ENCODE peak calls at places on chromosomes 11 and 22, in six cellular contexts. Z is K562, K is GM12891, A is GM12878, S is HepG2, B is H1. W is an unnamed sample.

GRCh38 chr11:66080055-66080817 is 10.2 kb downstream of the PACS1 start:
- DNase-seq in Z (peak; percentile 57), K (no peak), A (no peak), S (peak; percentile 34), B (no peak), W (no peak)

GRCh38 chr22:23045461-23045860 is 24.9 kb upstream of the GNAZ start:
- DNase-seq in Z (no peak), K (no peak), A (no peak), S (no peak), B (no peak), W (no peak)

GRCh38 chr11:2975594-2975993 is 16.5 kb downstream of the NAP1L4 start:
- DNase-seq in Z (peak; percentile 49), K (no peak), A (no peak), S (peak; percentile 50), B (no peak), W (no peak)

GRCh38 chr11:133903056-133903455 is 53.7 kb downstream of the IGSF9B start:
- DNase-seq in Z (no peak), K (no peak), A (no peak), S (no peak), B (no peak), W (no peak)

GRCh38 chr22:50269573-50270301 is 443 bp downstream of the MAPK11 start:
- DNase-seq in Z (peak; percentile 68), K (no peak), A (no peak), S (no peak), B (no peak), W (no peak)

GRCh38 chr11:27282141-27282590 is 80.8 kb downstream of the CCDC34 start:
- DNase-seq in Z (no peak), K (no peak), A (no peak), S (peak; percentile 60), B (no peak), W (no peak)

GRCh38 chr11:81888391-81888790 is 845.3 kb downstream of the FAM181B start:
- DNase-seq in Z (no peak), K (no peak), A (no peak), S (no peak), B (no peak), W (no peak)

GRCh38 chr11:16841481-16841880 is 103.0 kb downstream of the C11orf58 start:
- DNase-seq in Z (no peak), K (no peak), A (no peak), S (no peak), B (no peak), W (no peak)

GRCh38 chr22:36730176-36730858 is 26.8 kb upstream of the CACNG2 start:
- DNase-seq in Z (no peak), K (no peak), A (no peak), S (no peak), B (no peak), W (no peak)

GRCh38 chr22:41816241-41816640 is 15.8 kb downstream of the CCDC134 start:
- DNase-seq in Z (no peak), K (no peak), A (no peak), S (no peak), B (no peak), W (no peak)

GRCh38 chr11:72738199-72739141 is 13.7 kb downstream of the ARAP1 start:
- DNase-seq in Z (peak; percentile 45), K (no peak), A (no peak), S (no peak), B (no peak), W (no peak)

GRCh38 chr11:68649851-68650555 is 34.3 kb upstream of the GAL start:
- DNase-seq in Z (no peak), K (no peak), A (no peak), S (no peak), B (no peak), W (no peak)

GRCh38 chr11:82315093-82315492 is 418.6 kb downstream of the FAM181B start:
- DNase-seq in Z (no peak), K (peak; percentile 12), A (no peak), S (peak; percentile 23), B (peak; percentile 63), W (no peak)

GRCh38 chr11:72816404-72816990 is 2.3 kb downstream of the ATG16L2 start:
- DNase-seq in Z (no peak), K (no peak), A (no peak), S (no peak), B (no peak), W (no peak)

GRCh38 chr11:27279491-27279890 is 83.5 kb downstream of the CCDC34 start:
- DNase-seq in Z (no peak), K (no peak), A (no peak), S (no peak), B (no peak), W (no peak)

GRCh38 chr11:10490398-10491232 is 35.6 kb downstream of the AMPD3 start:
- DNase-seq in Z (peak; percentile 87), K (no peak), A (no peak), S (peak; percentile 68), B (no peak), W (no peak)

GRCh38 chr11:13183094-13183825 is 94.3 kb upstream of the BMAL1 start:
- DNase-seq in Z (no peak), K (no peak), A (no peak), S (peak; percentile 28), B (no peak), W (no peak)

DNA sequence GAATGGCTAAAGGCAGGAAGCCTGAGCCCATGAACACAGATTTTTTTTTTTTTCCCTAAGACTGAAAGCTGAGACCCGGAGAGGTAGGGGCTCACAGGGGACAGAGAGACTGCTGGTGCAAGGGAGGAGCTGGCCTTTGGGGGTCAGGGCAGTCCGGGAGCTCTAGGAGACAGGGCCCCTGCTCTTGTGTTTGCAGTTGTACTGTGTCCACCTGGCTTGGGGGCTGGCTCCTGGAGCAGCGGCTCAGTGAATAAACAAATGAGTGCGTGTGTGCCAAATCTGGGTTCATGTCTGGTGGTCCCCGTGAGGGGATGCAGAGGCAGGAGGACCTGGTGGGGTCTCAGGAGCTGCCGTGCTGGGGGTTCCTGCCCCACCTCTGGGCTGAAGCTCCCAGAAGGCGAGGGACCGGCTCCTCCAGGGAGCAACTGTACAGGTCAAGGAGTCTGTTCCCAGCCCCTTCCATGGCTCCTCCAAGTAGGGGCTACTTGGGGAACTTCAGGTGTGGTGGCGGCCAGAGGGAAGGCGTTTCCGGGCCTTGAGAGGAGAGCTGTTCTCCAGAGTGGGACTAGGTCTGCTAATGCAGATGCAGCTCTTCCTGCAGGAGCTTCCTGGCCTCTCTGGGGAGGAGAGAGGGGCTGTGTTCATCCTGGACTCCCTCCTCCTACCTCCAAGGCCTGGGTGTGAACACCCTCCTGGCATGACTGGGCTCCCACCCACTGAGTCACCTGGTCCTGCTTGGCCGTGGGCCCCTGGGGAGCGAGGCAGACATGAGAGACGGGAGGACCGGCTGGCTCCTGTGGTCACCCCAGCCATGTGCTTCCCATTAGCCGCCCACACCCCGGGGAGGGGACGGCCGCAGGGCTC is 57.6 kb downstream of the FBXO7 start:
- DNase-seq in Z (peak; percentile 77), K (no peak), A (no peak), S (peak; percentile 87), B (peak; percentile 67), W (no peak)
- TF ChIP-seq TAF1 in Z (no peak), K (no peak), A (no peak), S (peak; percentile 71), B (peak; percentile 51), W (no peak)

GRCh38 chr11:116787786-116788486 is at the start of gene ZPR1:
- DNase-seq in Z (peak; percentile 91), K (peak; percentile 92), A (no peak), S (peak; percentile 37), B (peak; percentile 89), W (peak; percentile 92)
- TF ChIP-seq POLR2A in Z (peak; percentile 83), K (peak; percentile 86), A (peak; percentile 96), S (peak; percentile 71), B (peak; percentile 84), W (peak; percentile 93)

GRCh38 chr22:20159088-20159487 is 8.2 kb upstream of the CCDC188 start:
- DNase-seq in Z (peak; percentile 73), K (no peak), A (no peak), S (no peak), B (peak; percentile 76), W (no peak)
- TF ChIP-seq TAF1 in Z (no peak), K (no peak), A (no peak), S (no peak), B (no peak), W (no peak)

GRCh38 chr22:31055322-31056159 is 25.6 kb upstream of the SMTN start:
- DNase-seq in Z (no peak), K (no peak), A (no peak), S (peak; percentile 98), B (no peak), W (no peak)
- TF ChIP-seq POLR2A in Z (no peak), K (no peak), A (no peak), S (no peak), B (no peak), W (no peak)

GRCh38 chr11:46346886-46347636 is at the start of gene DGKZ:
- DNase-seq in Z (peak; percentile 97), K (peak; percentile 90), A (no peak), S (peak; percentile 66), B (peak; percentile 98), W (peak; percentile 92)

GRCh38 chr11:46348986-46349401 is 1.7 kb downstream of the DGKZ start:
- DNase-seq in Z (no peak), K (no peak), A (no peak), S (no peak), B (no peak), W (no peak)

GRCh38 chr11:46345881-46346484 is 1.3 kb upstream of the DGKZ start:
- DNase-seq in Z (no peak), K (no peak), A (no peak), S (no peak), B (no peak), W (no peak)

GRCh38 chr11:46348566-46348981 is 1.3 kb downstream of the DGKZ start:
- DNase-seq in Z (no peak), K (no peak), A (no peak), S (no peak), B (no peak), W (no peak)

DNA sequence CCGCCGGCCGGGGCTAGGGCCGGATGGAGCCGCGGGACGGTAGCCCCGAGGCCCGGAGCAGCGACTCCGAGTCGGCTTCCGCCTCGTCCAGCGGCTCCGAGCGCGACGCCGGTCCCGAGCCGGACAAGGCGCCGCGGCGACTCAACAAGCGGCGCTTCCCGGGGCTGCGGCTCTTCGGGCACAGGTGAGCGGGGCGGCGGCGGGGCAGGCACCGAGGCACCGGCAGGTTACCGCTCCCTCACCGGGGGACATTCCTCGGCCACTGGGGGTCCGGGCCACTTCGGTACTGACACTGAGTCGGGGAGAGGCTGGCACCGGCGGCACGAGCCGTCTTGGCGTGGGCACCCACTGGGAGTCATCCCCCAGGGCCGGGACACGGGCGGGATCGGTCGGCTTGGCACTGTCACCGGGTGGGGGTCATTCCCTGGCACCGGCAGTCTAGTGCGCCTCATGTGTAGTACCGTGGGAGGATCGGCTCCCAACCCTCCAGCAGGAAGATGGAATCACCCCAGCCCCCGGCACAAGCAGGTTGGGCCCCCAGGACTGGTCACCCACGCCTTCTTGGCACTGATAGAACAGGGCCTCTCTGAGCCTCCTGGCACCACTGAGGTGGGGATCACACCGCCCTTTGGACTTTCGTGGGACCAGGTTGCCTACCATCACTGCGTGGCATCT is 511 bp downstream of the DGKZ start:
- DNase-seq in Z (peak; percentile 49), K (no peak), A (no peak), S (no peak), B (no peak), W (no peak)
- TF ChIP-seq TAF1 in Z (no peak), K (no peak), A (no peak), S (no peak), B (no peak), W (no peak)

GRCh38 chr22:24951942-24952836 is at the start of gene KIAA1671:
- DNase-seq in Z (peak; percentile 96), K (peak; percentile 96), A (no peak), S (peak; percentile 86), B (peak; percentile 98), W (peak; percentile 89)
- TF ChIP-seq POLR2A in Z (no peak), K (no peak), A (no peak), S (peak; percentile 65), B (no peak), W (no peak)

W was measured in GM12892.